ENCODE peak calls at places on chromosome 1, in ten cellular contexts. K, U, G, Y, D, N, Q, L, C and W are unnamed samples.
A peak's percentile ranks its signal among the peaks of the same experiment; 100 is the strongest.

GRCh38 chr1:59007429-59007819 is 223.6 kb upstream of the JUN start:
- DNase-seq in K (no peak), U (no peak), G (no peak), Y (no peak), D (no peak), N (no peak), Q (no peak), L (no peak), C (no peak), W (no peak)

GRCh38 chr1:77313491-77313890 is 31.7 kb downstream of the AK5 start:
- DNase-seq in K (no peak), U (no peak), G (peak; percentile 40), Y (peak; percentile 27), D (peak; percentile 25), N (no peak), Q (no peak), L (no peak), C (no peak), W (peak; percentile 35)

GRCh38 chr1:179311149-179311700 is 17.6 kb downstream of the SOAT1 start:
- DNase-seq in K (no peak), U (no peak), G (no peak), Y (no peak), D (no peak), N (no peak), Q (no peak), L (no peak), C (no peak), W (no peak)

GRCh38 chr1:201614262-201615015 is 75.5 kb downstream of the NAV1 start:
- DNase-seq in K (no peak), U (peak; percentile 58), G (no peak), Y (no peak), D (peak; percentile 79), N (no peak), Q (no peak), L (no peak), C (no peak), W (peak; percentile 53)

GRCh38 chr1:233971753-233972152 is 67.3 kb downstream of the SLC35F3 start:
- DNase-seq in K (no peak), U (no peak), G (no peak), Y (no peak), D (no peak), N (no peak), Q (no peak), L (no peak), C (no peak), W (no peak)

GRCh38 chr1:99788896-99789295 is 22.5 kb upstream of the FRRS1 start:
- DNase-seq in K (no peak), U (no peak), G (no peak), Y (no peak), D (no peak), N (no peak), Q (no peak), L (no peak), C (no peak), W (no peak)

GRCh38 chr1:245337829-245338484 is 183.2 kb downstream of the KIF26B start:
- DNase-seq in K (no peak), U (no peak), G (no peak), Y (no peak), D (peak; percentile 70), N (no peak), Q (no peak), L (no peak), C (no peak), W (peak; percentile 47)

GRCh38 chr1:234083460-234083859 is 179.0 kb downstream of the SLC35F3 start:
- DNase-seq in K (no peak), U (no peak), G (no peak), Y (no peak), D (no peak), N (no peak), Q (no peak), L (no peak), C (no peak), W (no peak)

GRCh38 chr1:78834201-78834741 is 172.3 kb downstream of the ADGRL4 start:
- DNase-seq in K (no peak), U (no peak), G (no peak), Y (no peak), D (no peak), N (no peak), Q (no peak), L (no peak), C (no peak), W (no peak)

GRCh38 chr1:166114419-166114818 is 52.4 kb downstream of the FAM78B start:
- DNase-seq in K (no peak), U (no peak), G (no peak), Y (no peak), D (no peak), N (no peak), Q (no peak), L (no peak), C (no peak), W (no peak)

GRCh38 chr1:216804107-216804506 is 80.9 kb upstream of the ESRRG start:
- DNase-seq in K (no peak), U (no peak), G (no peak), Y (no peak), D (no peak), N (no peak), Q (no peak), L (no peak), C (no peak), W (peak; percentile 46)

GRCh38 chr1:35640380-35641232 is 720 bp downstream of the PSMB2 start:
- DNase-seq in K (no peak), U (no peak), G (no peak), Y (no peak), D (peak; percentile 46), N (no peak), Q (no peak), L (no peak), C (no peak), W (no peak)

GRCh38 chr1:39613250-39613649 is 26.2 kb downstream of the HEYL start:
- DNase-seq in K (no peak), U (no peak), G (no peak), Y (no peak), D (no peak), N (no peak), Q (no peak), L (no peak), C (no peak), W (no peak)

GRCh38 chr1:59814901-59815825 is at the start of gene HOOK1:
- DNase-seq in K (no peak), U (peak; percentile 38), G (no peak), Y (no peak), D (no peak), N (peak; percentile 30), Q (no peak), L (no peak), C (no peak), W (no peak)

GRCh38 chr1:84619383-84620093 is 45.3 kb upstream of the CTBS start:
- DNase-seq in K (no peak), U (no peak), G (peak; percentile 9), Y (peak; percentile 31), D (no peak), N (no peak), Q (no peak), L (no peak), C (no peak), W (no peak)
- H3K4me3 ChIP-seq in K (no peak overlapping the region), U (no peak overlapping the region), G (no peak overlapping the region), Y (no peak overlapping the region), D (no peak overlapping the region), N (no peak overlapping the region), Q (no peak overlapping the region), L (no peak overlapping the region), C (no peak overlapping the region), W (no peak overlapping the region)

DNA sequence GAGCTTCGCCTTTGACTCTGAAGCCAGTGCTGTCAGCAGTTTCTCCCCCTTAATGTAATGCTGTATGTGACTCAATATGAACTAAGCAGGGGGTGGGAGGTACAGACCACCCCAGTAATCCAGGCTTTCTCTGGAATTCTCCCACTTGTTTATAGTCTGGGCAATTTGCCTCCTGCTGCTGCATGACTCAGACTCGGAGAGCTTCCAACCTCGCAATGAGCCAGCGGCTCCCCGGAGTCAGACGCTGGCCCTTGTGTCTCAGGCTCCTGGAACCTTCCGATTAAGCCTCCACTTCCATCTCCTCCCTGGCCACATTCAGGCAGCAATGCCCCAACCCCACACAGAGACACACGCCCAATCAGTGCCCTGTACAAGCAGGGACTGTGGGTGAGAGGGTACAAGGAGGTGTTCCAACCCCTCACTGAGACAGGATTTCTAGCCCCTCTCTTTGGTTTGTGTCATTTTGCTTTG is 471.7 kb upstream of the VAMP3 start:
- DNase-seq in K (peak; percentile 25), U (peak; percentile 76), G (no peak), Y (peak; percentile 96), D (no peak), N (peak; percentile 54), Q (peak; percentile 84), L (peak; percentile 49), C (no peak), W (peak; percentile 68)
- TF ChIP-seq EP300 in K (peak; percentile 42), U (no peak), G (no peak), Y (peak; percentile 97), D (no peak), N (no peak), Q (no peak), L (no peak), C (no peak), W (no peak)

DNA sequence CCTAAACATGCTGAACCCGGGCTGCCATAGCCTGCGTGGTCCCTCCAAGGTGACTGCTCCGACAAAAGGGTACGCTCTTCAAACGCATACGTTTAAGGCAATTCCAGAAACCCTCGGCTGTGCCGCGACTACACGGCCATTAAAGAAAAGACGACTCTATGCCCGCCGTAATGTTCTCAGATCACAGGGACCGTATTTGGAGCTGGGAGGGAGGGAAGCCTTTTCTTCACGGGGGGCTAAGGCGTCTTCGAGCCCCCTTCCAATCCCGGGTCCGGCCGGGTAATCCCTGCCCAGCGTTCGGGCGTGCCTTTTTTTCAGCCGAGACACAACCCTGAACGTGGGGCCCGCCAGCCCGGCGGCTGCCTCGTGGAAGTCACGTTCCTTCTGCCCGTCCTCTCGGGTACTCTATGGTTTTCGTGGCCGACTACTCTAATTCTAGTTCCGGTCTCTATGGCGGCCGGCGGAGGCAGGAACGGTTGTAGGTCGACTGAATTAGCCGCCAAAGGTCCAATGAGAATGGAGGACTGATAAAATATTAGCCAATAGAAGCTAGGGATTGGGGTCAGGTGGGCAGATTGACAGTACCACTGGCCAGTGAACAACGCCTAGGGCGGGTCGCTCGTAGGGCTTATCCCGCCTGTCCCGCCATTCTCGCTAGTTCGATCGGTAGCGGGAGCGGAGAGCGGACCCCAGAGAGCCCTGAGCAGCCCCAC is at the start of gene YBX1:
- DNase-seq in K (peak; percentile 94), U (peak; percentile 98), G (peak; percentile 98), Y (peak; percentile 97), D (peak; percentile 98), N (peak; percentile 97), Q (peak; percentile 99), L (peak; percentile 98), C (peak; percentile 98), W (peak; percentile 97)
- TF ChIP-seq POLR2A in K (peak; percentile 67), U (peak; percentile 72), G (peak; percentile 79), Y (peak; percentile 53), D (peak; percentile 98), N (peak; percentile 93), Q (peak; percentile 84), L (peak; percentile 59), C (peak; percentile 82), W (no peak)

DNA sequence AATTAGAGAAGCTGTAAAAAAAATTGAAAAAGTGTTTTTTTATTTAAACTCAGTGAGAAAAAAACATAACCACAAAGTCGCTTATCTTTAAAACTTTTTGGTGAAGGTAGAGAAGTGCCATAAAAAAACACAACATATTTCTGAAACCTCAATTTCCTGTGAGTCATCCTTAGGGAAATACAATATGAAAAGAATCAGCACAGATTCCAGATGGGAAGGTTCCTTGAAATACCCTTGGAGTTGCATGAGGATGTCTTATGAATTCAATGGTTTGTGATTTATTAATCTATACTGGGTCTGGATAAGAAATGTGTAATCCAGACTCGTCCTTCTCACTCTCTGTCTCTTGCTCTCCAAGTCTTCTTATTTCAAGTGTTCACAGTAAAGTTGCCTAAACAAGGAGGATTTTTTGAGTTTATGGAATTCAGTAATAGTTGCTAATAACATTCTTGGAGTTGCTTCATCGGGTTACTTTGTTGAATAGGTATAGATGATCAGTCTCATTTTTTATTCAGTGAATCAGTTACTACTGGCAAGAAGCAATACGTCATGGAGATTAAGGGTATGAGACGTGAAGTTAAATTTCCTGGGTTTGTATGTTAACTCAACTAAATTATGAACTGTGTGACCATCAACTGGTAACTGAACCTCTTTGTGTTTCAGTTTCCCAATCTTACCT is 191.4 kb downstream of the KCNK2 start:
- DNase-seq in K (no peak), U (no peak), G (no peak), Y (no peak), D (no peak), N (no peak), Q (no peak), L (no peak), C (no peak), W (no peak)
- H3K4me3 ChIP-seq in K (no peak overlapping the region), U (no peak overlapping the region), G (no peak overlapping the region), Y (no peak overlapping the region), D (no peak overlapping the region), N (no peak overlapping the region), Q (no peak overlapping the region), L (no peak overlapping the region), C (no peak overlapping the region), W (no peak overlapping the region)